ENCODE peak calls at places on chromosomes 4 and X, in five cellular contexts. A is NT2/D1, S is H1, F is GM12878, B is HepG2. W is an unnamed sample.

GRCh38 chr4:162560073-162560472 is 396.3 kb upstream of the FSTL5 start:
- DNase-seq in A (no peak), S (no peak), F (no peak), B (no peak), W (no peak)

GRCh38 chrX:137052641-137053235 is 18.9 kb upstream of the GPR101 start:
- DNase-seq in A (no peak), S (no peak), F (no peak), B (no peak), W (no peak)

GRCh38 chr4:93617596-93617995 is 211.0 kb upstream of the ATOH1 start:
- DNase-seq in A (no peak), S (no peak), F (no peak), B (no peak), W (no peak)

GRCh38 chr4:1767058-1767769 is 25.9 kb upstream of the FGFR3 start:
- DNase-seq in A (peak), S (no peak), F (no peak), B (no peak), W (peak)

GRCh38 chr4:15719506-15719905 is 16.6 kb downstream of the BST1 start:
- DNase-seq in A (no peak), S (no peak), F (no peak), B (no peak), W (no peak)

GRCh38 chrX:84168574-84168973 is 19.4 kb downstream of the RPS6KA6 start:
- DNase-seq in A (no peak), S (no peak), F (no peak), B (no peak), W (no peak)

GRCh38 chr4:89491731-89492235 is 184.2 kb upstream of the GPRIN3 start:
- DNase-seq in A (peak), S (no peak), F (no peak), B (no peak), W (no peak)

GRCh38 chr4:89836897-89837384 is at the start of gene SNCA:
- DNase-seq in A (peak), S (peak), F (no peak), B (no peak), W (peak)

GRCh38 chr4:177080388-177080787 is 229.3 kb upstream of the NEIL3 start:
- DNase-seq in A (no peak), S (no peak), F (no peak), B (no peak), W (no peak)

GRCh38 chr4:111454961-111455360 is 690.3 kb upstream of the FAM241A start:
- DNase-seq in A (no peak), S (peak), F (no peak), B (peak), W (no peak)

GRCh38 chr4:152398060-152398459 is 137.8 kb downstream of the FBXW7 start:
- DNase-seq in A (no peak), S (no peak), F (no peak), B (peak), W (peak)

GRCh38 chr4:14871676-14872430 is 130.4 kb upstream of the CPEB2 start:
- DNase-seq in A (peak), S (no peak), F (no peak), B (peak), W (peak)

GRCh38 chrX:12548746-12549145 is 242.5 kb upstream of the PRPS2 start:
- DNase-seq in A (no peak), S (no peak), F (no peak), B (no peak), W (peak)

GRCh38 chr4:158139086-158139485 is 33.7 kb downstream of the GASK1B start:
- DNase-seq in A (no peak), S (no peak), F (no peak), B (no peak), W (no peak)

GRCh38 chr4:112982677-112983076 is 66.8 kb upstream of the ANK2 start:
- DNase-seq in A (no peak), S (no peak), F (no peak), B (no peak), W (no peak)

GRCh38 chr4:5079581-5079980 is 28.3 kb downstream of the STK32B start:
- DNase-seq in A (no peak), S (no peak), F (no peak), B (no peak), W (no peak)

GRCh38 chrX:65668362-65669310 is 1.2 kb downstream of the MSN start:
- DNase-seq in A (peak), S (no peak), F (peak), B (no peak), W (no peak)

DNA sequence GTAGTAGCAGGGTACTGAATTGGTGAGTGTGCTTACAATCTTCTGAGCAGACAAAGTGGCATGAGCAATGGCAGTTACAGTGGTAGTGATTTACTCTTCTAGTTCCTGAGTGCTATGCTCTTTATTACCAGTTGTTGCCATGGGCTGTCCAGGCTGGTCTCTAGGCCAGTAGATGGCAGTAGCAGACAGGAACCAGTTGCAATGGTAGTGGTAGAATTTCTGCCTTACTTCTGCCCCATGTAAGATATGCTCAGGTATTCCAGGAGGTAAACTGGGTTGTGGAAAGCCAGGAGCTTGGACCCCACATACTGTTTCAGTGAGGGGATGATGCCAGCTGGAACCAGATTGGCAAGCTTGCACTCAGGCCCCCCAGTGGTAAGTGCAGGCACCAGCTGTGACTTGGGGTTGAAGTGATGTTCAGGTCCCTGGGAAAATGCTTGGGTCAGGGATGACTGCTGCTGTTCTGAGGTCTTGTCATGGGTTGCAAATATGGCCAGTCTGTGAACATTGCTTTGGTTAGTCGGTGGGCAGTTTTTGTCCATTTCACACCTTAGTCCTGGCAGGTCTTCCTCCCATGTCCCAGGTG is 63.0 kb upstream of the ZXDB start:
- DNase-seq in A (peak), S (no peak), F (no peak), B (peak), W (no peak)
- TF ChIP-seq SUZ12 in A (no peak), S (no peak), F (no peak), B (no peak), W (no peak)

GRCh38 chr4:173501592-173502150 is 28.4 kb downstream of the HAND2 start:
- DNase-seq in A (no peak), S (no peak), F (no peak), B (no peak), W (no peak)

GRCh38 chr4:173498023-173498422 is 32.0 kb downstream of the HAND2 start:
- DNase-seq in A (no peak), S (no peak), F (no peak), B (no peak), W (no peak)

GRCh38 chr4:173500841-173501591 is 29.0 kb downstream of the HAND2 start:
- DNase-seq in A (no peak), S (no peak), F (no peak), B (no peak), W (no peak)

GRCh38 chr4:173499568-173500535 is 30.2 kb downstream of the HAND2 start:
- DNase-seq in A (no peak), S (no peak), F (no peak), B (no peak), W (no peak)

DNA sequence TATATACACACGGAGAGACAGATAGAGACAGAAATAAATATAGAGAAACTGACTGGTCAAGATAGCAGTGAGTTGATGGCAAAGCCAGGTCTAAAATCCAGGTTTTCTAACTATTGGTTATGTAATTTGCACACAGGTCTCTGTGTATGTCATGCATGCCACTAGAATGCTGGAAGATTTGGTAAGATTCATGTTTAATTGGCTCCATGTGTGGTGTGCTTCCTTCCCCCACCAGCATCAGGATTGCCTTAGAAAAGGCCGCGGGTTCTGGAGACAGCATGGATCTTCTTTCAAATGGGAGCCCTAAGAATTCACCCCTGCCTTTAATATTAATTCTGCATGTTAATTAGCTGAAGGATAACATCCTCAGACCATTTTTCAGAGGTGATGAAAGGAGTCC is 31.3 kb downstream of the HAND2 start:
- DNase-seq in A (no peak), S (no peak), F (no peak), B (no peak), W (no peak)
- TF ChIP-seq SUZ12 in A (no peak), S (no peak), F (no peak), B (no peak), W (no peak)

GRCh38 chr4:120857312-120857711 is 65.2 kb downstream of the PRDM5 start:
- DNase-seq in A (no peak), S (no peak), F (no peak), B (no peak), W (no peak)
- TF ChIP-seq SUZ12 in A (no peak), S (no peak), F (no peak), B (no peak), W (no peak)

DNA sequence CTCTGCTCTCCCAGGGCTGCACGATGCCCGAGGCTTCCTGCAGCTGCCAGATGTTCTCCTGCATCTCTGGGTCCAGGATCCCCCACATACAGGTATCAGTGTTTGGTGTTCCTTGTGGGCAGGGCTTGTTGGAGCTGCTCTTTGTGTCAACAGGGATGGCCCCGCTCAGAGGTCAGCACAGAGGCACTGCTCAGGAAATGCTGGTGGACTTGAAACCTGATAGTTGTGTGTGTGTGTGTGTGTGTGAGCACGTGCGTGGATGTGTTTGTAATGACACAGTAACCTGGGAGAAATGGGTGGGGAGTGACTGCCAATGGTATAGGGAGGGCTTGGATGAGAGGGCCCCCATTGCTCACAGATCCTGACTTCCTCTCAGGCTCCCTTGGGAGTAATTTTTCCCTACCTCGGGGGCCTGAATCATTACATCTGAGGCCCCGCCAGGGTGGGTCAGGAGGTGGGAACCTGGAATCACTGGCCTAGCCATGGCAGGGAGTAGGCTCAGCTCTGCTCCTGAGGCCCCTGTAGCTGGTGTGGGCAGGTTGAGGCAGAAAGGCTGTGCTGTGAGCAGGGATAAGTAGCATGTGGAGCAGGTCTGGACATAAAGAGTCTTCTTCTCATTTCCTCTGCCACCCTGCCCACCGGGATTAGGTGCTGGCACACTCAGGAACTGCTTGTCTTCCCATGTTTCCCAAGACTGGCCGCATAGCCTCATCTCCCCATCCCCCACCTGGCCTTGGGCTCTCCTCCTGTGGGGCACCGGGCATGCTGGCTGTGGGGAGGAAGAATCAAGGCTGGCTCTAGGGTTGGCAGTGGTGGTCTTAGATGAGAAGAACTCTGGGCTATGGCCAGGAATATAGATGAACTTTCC is 2.5 kb upstream of the EFNB1 start:
- DNase-seq in A (no peak), S (no peak), F (no peak), B (peak), W (no peak)
- TF ChIP-seq SUZ12 in A (no peak), S (no peak), F (no peak), B (no peak), W (no peak)

W was measured in HEK293T.